ENCODE peak calls at places on chromosomes 5 and 9, in six cellular contexts. One of them, this sample, is unnamed.
A peak's percentile ranks its signal among the peaks of the same experiment; 100 is the strongest.

GRCh38 chr9:122695696-122696095 is 20.8 kb downstream of the OR1L3 start:
- DNase-seq in upper lobe of right lung: no peak
- DNase-seq in upper lobe of left lung: no peak
- DNase-seq in Calu3: no peak
- DNase-seq in osteoblast: no peak
- DNase-seq in MCF 10A: peak; percentile 25
- DNase-seq in this sample: no peak

GRCh38 chr5:127723571-127723970 is 20.4 kb downstream of the CCDC192 start:
- DNase-seq in upper lobe of right lung: no peak
- DNase-seq in upper lobe of left lung: no peak
- DNase-seq in Calu3: peak; percentile 63
- DNase-seq in osteoblast: no peak
- DNase-seq in MCF 10A: peak; percentile 80
- DNase-seq in this sample: no peak

GRCh38 chr5:40318378-40318777 is 361.3 kb upstream of the PTGER4 start:
- DNase-seq in upper lobe of right lung: no peak
- DNase-seq in upper lobe of left lung: no peak
- DNase-seq in Calu3: no peak
- DNase-seq in osteoblast: no peak
- DNase-seq in MCF 10A: no peak
- DNase-seq in this sample: no peak

GRCh38 chr9:104386425-104387069 is 117.5 kb upstream of the OR13F1 start:
- DNase-seq in upper lobe of right lung: no peak
- DNase-seq in upper lobe of left lung: no peak
- DNase-seq in Calu3: no peak
- DNase-seq in osteoblast: peak; percentile 64
- DNase-seq in MCF 10A: peak; percentile 48
- DNase-seq in this sample: no peak

GRCh38 chr9:119487118-119487827 is 118.0 kb upstream of the BRINP1 start:
- DNase-seq in upper lobe of right lung: no peak
- DNase-seq in upper lobe of left lung: no peak
- DNase-seq in Calu3: no peak
- DNase-seq in osteoblast: no peak
- DNase-seq in MCF 10A: peak; percentile 5
- DNase-seq in this sample: no peak

GRCh38 chr9:4262735-4263141 is 37.1 kb downstream of the GLIS3 start:
- DNase-seq in upper lobe of right lung: no peak
- DNase-seq in upper lobe of left lung: no peak
- DNase-seq in Calu3: peak; percentile 8
- DNase-seq in osteoblast: peak; percentile 87
- DNase-seq in MCF 10A: peak; percentile 58
- DNase-seq in this sample: no peak

GRCh38 chr5:136042665-136043121 is 13.9 kb downstream of the TGFBI start:
- DNase-seq in upper lobe of right lung: no peak
- DNase-seq in upper lobe of left lung: no peak
- DNase-seq in Calu3: no peak
- DNase-seq in osteoblast: peak; percentile 74
- DNase-seq in MCF 10A: no peak
- DNase-seq in this sample: no peak

GRCh38 chr9:136328622-136329041 is 1.3 kb downstream of the GPSM1 start:
- DNase-seq in upper lobe of right lung: no peak
- DNase-seq in upper lobe of left lung: peak; percentile 66
- DNase-seq in Calu3: no peak
- DNase-seq in osteoblast: peak; percentile 98
- DNase-seq in MCF 10A: no peak
- DNase-seq in this sample: peak; percentile 46

GRCh38 chr5:111144352-111144930 is 52.3 kb downstream of the WDR36 start:
- DNase-seq in upper lobe of right lung: no peak
- DNase-seq in upper lobe of left lung: no peak
- DNase-seq in Calu3: no peak
- DNase-seq in osteoblast: peak; percentile 29
- DNase-seq in MCF 10A: peak; percentile 6
- DNase-seq in this sample: no peak

GRCh38 chr9:88392549-88392948 is 4.3 kb downstream of the SPIN1 start:
- DNase-seq in upper lobe of right lung: no peak
- DNase-seq in upper lobe of left lung: no peak
- DNase-seq in Calu3: no peak
- DNase-seq in osteoblast: no peak
- DNase-seq in MCF 10A: no peak
- DNase-seq in this sample: no peak

GRCh38 chr5:158236511-158237335 is 377.8 kb upstream of the CLINT1 start:
- DNase-seq in upper lobe of right lung: no peak
- DNase-seq in upper lobe of left lung: no peak
- DNase-seq in Calu3: no peak
- DNase-seq in osteoblast: no peak
- DNase-seq in MCF 10A: no peak
- DNase-seq in this sample: no peak

GRCh38 chr9:81855538-81855937 is 72.7 kb upstream of the SPATA31D4 start:
- DNase-seq in upper lobe of right lung: no peak
- DNase-seq in upper lobe of left lung: no peak
- DNase-seq in Calu3: no peak
- DNase-seq in osteoblast: no peak
- DNase-seq in MCF 10A: peak; percentile 27
- DNase-seq in this sample: no peak

GRCh38 chr9:19127881-19128719 is 808 bp upstream of the PLIN2 start:
- DNase-seq in upper lobe of right lung: peak; percentile 71
- DNase-seq in upper lobe of left lung: peak; percentile 85
- DNase-seq in Calu3: no peak
- DNase-seq in osteoblast: peak; percentile 58
- DNase-seq in MCF 10A: no peak
- DNase-seq in this sample: peak; percentile 47

GRCh38 chr9:2126331-2126789 is 111.2 kb downstream of the SMARCA2 start:
- DNase-seq in upper lobe of right lung: no peak
- DNase-seq in upper lobe of left lung: no peak
- DNase-seq in Calu3: no peak
- DNase-seq in osteoblast: no peak
- DNase-seq in MCF 10A: no peak
- DNase-seq in this sample: no peak

GRCh38 chr5:100777680-100778281 is 125.3 kb downstream of the ST8SIA4 start:
- DNase-seq in upper lobe of right lung: no peak
- DNase-seq in upper lobe of left lung: no peak
- DNase-seq in Calu3: peak; percentile 47
- DNase-seq in osteoblast: peak; percentile 78
- DNase-seq in MCF 10A: peak; percentile 95
- DNase-seq in this sample: no peak

GRCh38 chr5:139700711-139701693 is 52.9 kb downstream of the CXXC5 start:
- DNase-seq in upper lobe of right lung: no peak
- DNase-seq in upper lobe of left lung: no peak
- DNase-seq in Calu3: peak; percentile 55
- DNase-seq in osteoblast: peak; percentile 69
- DNase-seq in MCF 10A: no peak
- DNase-seq in this sample: peak; percentile 47

GRCh38 chr5:143405063-143405746 is 1.7 kb upstream of the NR3C1 start:
- DNase-seq in upper lobe of right lung: peak; percentile 94
- DNase-seq in upper lobe of left lung: peak; percentile 96
- DNase-seq in Calu3: peak; percentile 89
- DNase-seq in osteoblast: peak; percentile 85
- DNase-seq in MCF 10A: peak; percentile 91
- DNase-seq in this sample: peak; percentile 86
- TF ChIP-seq CTCF in upper lobe of right lung: peak; percentile 15
- TF ChIP-seq CTCF in upper lobe of left lung: no peak
- TF ChIP-seq CTCF in Calu3: no peak
- TF ChIP-seq CTCF in osteoblast: no peak
- TF ChIP-seq CTCF in MCF 10A: no peak
- TF ChIP-seq CTCF in this sample: no peak

DNA sequence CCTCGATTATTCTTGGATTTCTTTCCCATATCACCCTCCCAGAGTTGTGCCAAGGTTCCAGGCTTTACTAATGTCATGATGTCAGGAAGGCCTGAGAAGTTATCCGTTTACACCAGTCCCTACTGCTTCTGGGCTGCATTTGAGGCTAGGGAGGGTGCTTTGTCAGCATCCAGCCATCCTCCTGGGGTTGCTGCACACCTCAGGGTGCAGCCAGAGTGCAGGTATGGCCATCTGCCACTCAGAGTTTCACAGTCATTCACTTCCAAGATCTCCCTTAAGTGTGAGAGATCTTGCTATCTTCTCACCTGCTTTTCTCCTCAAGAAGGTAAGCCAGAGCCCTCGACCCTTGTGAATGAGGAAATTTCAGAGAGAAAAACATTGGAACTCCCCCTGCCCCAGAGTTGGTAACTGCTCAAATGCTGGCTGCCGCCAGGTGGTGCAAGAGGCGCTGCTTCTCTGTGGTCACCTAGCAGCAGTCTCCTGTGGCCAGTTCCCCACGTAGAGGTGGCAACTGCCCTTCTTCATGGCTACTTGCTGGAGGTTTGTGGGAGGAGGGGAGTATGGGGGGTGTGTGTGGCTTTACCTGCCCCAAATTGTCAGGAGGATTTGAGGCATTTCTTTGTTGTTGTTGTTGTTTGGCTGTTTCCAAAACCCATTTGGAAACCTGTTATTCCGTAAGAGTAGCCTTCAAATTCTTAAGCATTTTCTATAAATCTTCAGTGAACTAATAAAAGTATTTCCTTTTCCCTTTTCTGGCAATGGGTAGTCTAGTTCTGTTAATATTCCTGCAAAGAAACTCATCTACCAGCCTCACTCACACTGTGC is 259.6 kb upstream of the DMRT1 start:
- DNase-seq in upper lobe of right lung: no peak
- DNase-seq in upper lobe of left lung: no peak
- DNase-seq in Calu3: peak; percentile 6
- DNase-seq in osteoblast: no peak
- DNase-seq in MCF 10A: peak; percentile 44
- DNase-seq in this sample: peak; percentile 26
- TF ChIP-seq CTCF in upper lobe of right lung: no peak
- TF ChIP-seq CTCF in upper lobe of left lung: no peak
- TF ChIP-seq CTCF in Calu3: peak; percentile 18
- TF ChIP-seq CTCF in osteoblast: peak; percentile 47
- TF ChIP-seq CTCF in MCF 10A: peak; percentile 24
- TF ChIP-seq CTCF in this sample: peak; percentile 10

GRCh38 chr9:130058154-130058553 is 4.4 kb downstream of the GPR107 start:
- DNase-seq in upper lobe of right lung: no peak
- DNase-seq in upper lobe of left lung: no peak
- DNase-seq in Calu3: no peak
- DNase-seq in osteoblast: peak; percentile 71
- DNase-seq in MCF 10A: no peak
- DNase-seq in this sample: no peak
- TF ChIP-seq CTCF in upper lobe of right lung: peak; percentile 20
- TF ChIP-seq CTCF in upper lobe of left lung: no peak
- TF ChIP-seq CTCF in Calu3: no peak
- TF ChIP-seq CTCF in osteoblast: peak; percentile 50
- TF ChIP-seq CTCF in MCF 10A: peak; percentile 26
- TF ChIP-seq CTCF in this sample: peak; percentile 14

DNA sequence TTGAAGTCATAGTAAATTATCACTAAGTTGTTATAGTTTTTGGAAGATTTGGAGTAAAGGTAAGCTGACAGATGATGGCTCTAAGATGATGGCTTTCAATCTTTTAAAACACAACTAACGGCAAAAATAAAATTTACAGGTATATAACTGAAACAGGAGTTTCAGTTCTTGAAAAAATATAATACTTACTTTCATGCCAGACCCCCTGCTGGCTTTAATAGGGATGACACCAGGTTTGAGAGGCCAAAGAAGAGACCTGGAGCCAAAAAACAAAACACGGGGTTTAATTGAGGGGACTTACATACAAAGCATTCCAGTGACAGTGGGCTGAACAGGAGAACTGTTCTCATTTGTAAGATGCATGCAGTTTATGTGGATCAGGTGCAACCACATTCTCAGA is 301.7 kb upstream of the PCSK5 start:
- DNase-seq in upper lobe of right lung: no peak
- DNase-seq in upper lobe of left lung: no peak
- DNase-seq in Calu3: no peak
- DNase-seq in osteoblast: no peak
- DNase-seq in MCF 10A: peak; percentile 21
- DNase-seq in this sample: no peak
- TF ChIP-seq CTCF in upper lobe of right lung: peak; percentile 22
- TF ChIP-seq CTCF in upper lobe of left lung: no peak
- TF ChIP-seq CTCF in Calu3: peak; percentile 19
- TF ChIP-seq CTCF in osteoblast: no peak
- TF ChIP-seq CTCF in MCF 10A: no peak
- TF ChIP-seq CTCF in this sample: peak; percentile 26

DNA sequence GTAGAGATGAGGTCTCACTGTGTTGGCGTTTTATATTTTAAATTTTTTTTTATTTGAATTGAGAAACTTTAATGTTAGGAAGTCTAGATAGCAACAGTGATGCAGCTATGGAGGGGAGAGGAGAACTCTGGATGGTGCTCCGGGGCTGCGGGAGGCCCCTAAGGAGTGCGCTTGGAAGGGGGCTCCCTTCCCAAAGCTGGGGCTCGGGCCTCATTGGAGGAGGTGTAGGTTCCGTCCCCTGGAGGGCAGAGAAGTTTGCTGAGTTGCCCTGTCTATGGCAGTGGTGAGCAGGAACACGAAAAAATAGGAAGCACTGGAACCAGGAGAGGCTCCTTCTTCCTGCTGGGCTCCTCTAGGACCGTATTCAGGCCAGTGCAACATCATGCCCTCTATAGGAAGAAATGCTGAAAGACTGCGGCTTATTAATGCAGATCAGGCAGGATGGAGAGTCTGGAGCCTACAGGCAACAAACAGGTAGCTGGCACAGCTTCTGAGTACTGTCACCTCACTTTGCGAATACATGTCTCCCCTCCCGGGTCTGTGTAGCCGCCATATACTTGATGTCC is 16.1 kb downstream of the AHRR start:
- DNase-seq in upper lobe of right lung: no peak
- DNase-seq in upper lobe of left lung: no peak
- DNase-seq in Calu3: peak; percentile 41
- DNase-seq in osteoblast: peak; percentile 77
- DNase-seq in MCF 10A: peak; percentile 48
- DNase-seq in this sample: no peak
- TF ChIP-seq CTCF in upper lobe of right lung: peak; percentile 35
- TF ChIP-seq CTCF in upper lobe of left lung: no peak
- TF ChIP-seq CTCF in Calu3: no peak
- TF ChIP-seq CTCF in osteoblast: peak; percentile 49
- TF ChIP-seq CTCF in MCF 10A: peak; percentile 42
- TF ChIP-seq CTCF in this sample: peak; percentile 30

DNA sequence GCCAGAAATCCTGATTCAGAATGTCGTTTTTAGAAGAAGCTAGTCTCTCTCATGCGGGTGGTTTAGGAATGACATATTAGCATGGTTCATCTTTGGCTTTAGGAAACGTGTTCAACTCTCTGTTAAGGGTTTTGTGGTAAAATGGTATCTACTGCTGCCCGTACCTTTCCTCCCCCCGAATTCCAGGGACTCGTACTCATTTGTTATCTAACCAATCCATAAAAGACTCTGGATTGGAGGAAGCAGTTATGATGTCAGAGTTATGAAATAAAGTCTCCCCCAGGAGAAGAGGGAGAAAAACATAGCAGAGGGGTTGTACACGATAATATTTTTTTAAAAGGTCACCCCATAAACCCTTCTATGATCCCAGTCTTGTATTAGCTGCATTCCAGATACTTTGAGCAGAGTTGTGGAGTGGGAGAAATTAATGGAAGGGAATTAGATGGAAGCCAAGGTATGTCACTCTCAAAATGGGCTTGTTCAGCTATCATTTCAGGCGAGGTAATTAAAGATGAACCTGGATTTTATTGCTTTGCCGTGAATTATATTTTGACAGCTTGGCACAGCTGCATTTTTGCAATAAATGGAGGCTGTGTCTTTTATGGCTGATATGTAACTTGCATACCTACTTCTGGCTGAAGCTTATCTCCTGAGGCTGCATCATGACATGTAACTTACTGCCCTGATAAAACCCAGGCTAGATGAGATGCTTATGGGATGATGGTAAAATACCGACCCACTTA is 31.3 kb downstream of the RAI14 start:
- DNase-seq in upper lobe of right lung: no peak
- DNase-seq in upper lobe of left lung: no peak
- DNase-seq in Calu3: peak; percentile 24
- DNase-seq in osteoblast: peak; percentile 62
- DNase-seq in MCF 10A: peak; percentile 21
- DNase-seq in this sample: no peak
- TF ChIP-seq CTCF in upper lobe of right lung: no peak
- TF ChIP-seq CTCF in upper lobe of left lung: no peak
- TF ChIP-seq CTCF in Calu3: no peak
- TF ChIP-seq CTCF in osteoblast: no peak
- TF ChIP-seq CTCF in MCF 10A: no peak
- TF ChIP-seq CTCF in this sample: no peak

GRCh38 chr5:132008163-132008473 is 3.3 kb downstream of the ACSL6 start:
- DNase-seq in upper lobe of right lung: no peak
- DNase-seq in upper lobe of left lung: no peak
- DNase-seq in Calu3: no peak
- DNase-seq in osteoblast: peak; percentile 61
- DNase-seq in MCF 10A: peak; percentile 49
- DNase-seq in this sample: no peak
- TF ChIP-seq CTCF in upper lobe of right lung: no peak
- TF ChIP-seq CTCF in upper lobe of left lung: no peak
- TF ChIP-seq CTCF in Calu3: no peak
- TF ChIP-seq CTCF in osteoblast: no peak
- TF ChIP-seq CTCF in MCF 10A: no peak
- TF ChIP-seq CTCF in this sample: no peak